ENCODE peak calls at places on chromosomes 1 and 21, in four cellular contexts. Y is GM12878, P is adrenal gland, N is endothelial cell of umbilical vein. T is an unnamed sample. For H3K4me1, the result is how much of the 10 kb centered on the place peaks cover.

GRCh38 chr1:192724670-192725069 is 84.2 kb upstream of the RGS2 start:
- DNase-seq in P (no peak), N (no peak), Y (no peak), T (no peak)

GRCh38 chr1:64006276-64007051 is 197.0 kb upstream of the UBE2U start:
- DNase-seq in P (peak), N (peak), Y (no peak), T (peak)

GRCh38 chr1:116262995-116263385 is 110.1 kb upstream of the ATP1A1 start:
- DNase-seq in N (no peak), Y (no peak), P (no peak), T (no peak)

GRCh38 chr21:35163381-35163780 is 114.3 kb upstream of the RUNX1 start:
- DNase-seq in N (no peak), P (no peak), Y (no peak), T (no peak)

GRCh38 chr1:145983206-145983675 is 13.1 kb downstream of the TXNIP start:
- DNase-seq in Y (no peak), P (no peak), N (no peak), T (peak)

GRCh38 chr1:237394263-237394662 is 352.3 kb downstream of the RYR2 start:
- DNase-seq in N (no peak), Y (no peak), P (no peak), T (no peak)

GRCh38 chr1:182431278-182431677 is 18.7 kb upstream of the RGSL1 start:
- DNase-seq in N (no peak), P (no peak), Y (no peak), T (no peak)

GRCh38 chr21:28237661-28238060 is 755.0 kb downstream of the LTN1 start:
- DNase-seq in N (no peak), Y (no peak), P (no peak), T (no peak)

GRCh38 chr21:31732891-31733520 is 1.1 kb upstream of the SCAF4 start:
- DNase-seq in N (no peak), P (peak), Y (no peak), T (no peak)

GRCh38 chr1:202017385-202018225 is 7.2 kb downstream of the ELF3 start:
- DNase-seq in N (no peak), P (no peak), Y (no peak), T (peak)

GRCh38 chr1:11233208-11233607 is 29.1 kb downstream of the MTOR start:
- DNase-seq in N (no peak), P (no peak), Y (no peak), T (no peak)

GRCh38 chr1:204092632-204093420 is 19.9 kb downstream of the SOX13 start:
- DNase-seq in Y (no peak), P (no peak), N (no peak), T (no peak)

GRCh38 chr21:44834951-44835646 is 17.2 kb upstream of the SUMO3 start:
- DNase-seq in N (no peak), Y (no peak), P (no peak), T (no peak)

GRCh38 chr1:50564417-50564816 is 141.2 kb upstream of the DMRTA2 start:
- DNase-seq in N (no peak), P (no peak), Y (no peak), T (no peak)

GRCh38 chr1:17768651-17769241 is 13.6 kb downstream of the ACTL8 start:
- DNase-seq in P (no peak), N (no peak), Y (no peak), T (no peak)

GRCh38 chr1:98292994-98293393 is 368.5 kb upstream of the SNX7 start:
- DNase-seq in N (no peak), Y (no peak), P (no peak), T (no peak)

GRCh38 chr1:4837752-4838151 is 183.3 kb downstream of the AJAP1 start:
- DNase-seq in Y (no peak), P (no peak), N (no peak), T (no peak)

GRCh38 chr1:90817399-90817798 is 100.3 kb upstream of the BARHL2 start:
- DNase-seq in Y (no peak), N (no peak), P (no peak), T (no peak)

GRCh38 chr1:152533327-152533938 is 19.2 kb downstream of the CRCT1 start:
- DNase-seq in Y (no peak), P (peak), N (peak), T (no peak)

GRCh38 chr1:20031836-20032235 is 38.2 kb upstream of the PLA2G5 start:
- DNase-seq in N (no peak), Y (no peak), P (no peak), T (no peak)

DNA sequence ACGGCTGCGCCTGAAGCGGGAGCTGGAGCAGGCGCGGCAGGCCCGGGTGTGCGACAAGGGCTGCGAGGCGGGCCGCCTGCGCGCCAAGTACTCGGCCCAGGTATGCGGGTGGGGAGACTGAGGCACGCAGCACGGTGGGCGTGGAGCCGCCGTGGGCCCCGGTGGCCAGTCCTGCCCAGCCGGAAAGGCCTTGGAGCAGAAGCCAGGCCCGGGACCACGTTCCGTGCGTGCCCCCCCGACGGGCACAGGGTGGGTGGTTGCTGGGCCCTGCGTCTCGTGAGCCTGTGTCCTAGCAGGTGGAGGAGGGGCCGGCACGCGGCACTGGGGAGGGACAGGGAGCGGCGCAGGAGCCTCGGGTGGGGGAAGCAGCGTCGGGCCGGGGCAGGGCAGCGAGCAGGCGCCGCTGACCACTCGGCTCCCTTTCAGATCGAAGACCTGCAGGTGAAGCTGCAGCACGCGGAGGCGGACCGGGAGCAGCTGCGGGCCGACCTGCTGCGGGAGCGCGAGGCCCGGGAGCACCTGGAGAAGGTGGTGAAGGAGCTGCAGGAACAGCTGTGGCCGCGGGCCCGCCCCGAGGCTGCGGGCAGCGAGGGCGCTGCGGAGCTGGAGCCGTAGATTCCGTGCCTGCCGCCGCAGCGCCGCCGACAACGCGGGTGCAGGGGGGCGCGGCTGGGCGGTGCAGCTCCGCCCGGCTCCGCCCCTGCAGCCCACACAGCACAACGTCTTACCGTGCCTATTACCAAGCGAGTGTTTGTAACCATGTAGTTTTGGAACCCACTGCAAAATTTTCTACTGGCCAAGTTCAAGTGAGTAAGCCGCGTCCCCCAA is 78.2 kb downstream of the SKI start:
- DNase-seq in P (no peak), N (no peak), Y (no peak), T (no peak)
- TF ChIP-seq POLR2A in P (no peak), N (no peak), Y (no peak), T (no peak)

GRCh38 chr1:224623310-224623714 is 7.2 kb downstream of the CNIH3 start:
- DNase-seq in Y (no peak), N (peak), P (no peak), T (no peak)

GRCh38 chr1:224620105-224620504 is 4.0 kb downstream of the CNIH3 start:
- DNase-seq in Y (no peak), P (no peak), N (no peak), T (no peak)

GRCh38 chr1:224623743-224624333 is 7.7 kb downstream of the CNIH3 start:
- DNase-seq in N (peak), P (no peak), Y (peak), T (peak)

GRCh38 chr1:224622831-224623230 is 6.7 kb downstream of the CNIH3 start:
- DNase-seq in N (no peak), Y (no peak), P (no peak), T (no peak)

GRCh38 chr1:224621813-224622682 is 5.9 kb downstream of the CNIH3 start:
- DNase-seq in P (no peak), N (no peak), Y (no peak), T (no peak)
- H3K4me1 ChIP-seq in P (under half), N (under half), Y (under half), T (under half)

DNA sequence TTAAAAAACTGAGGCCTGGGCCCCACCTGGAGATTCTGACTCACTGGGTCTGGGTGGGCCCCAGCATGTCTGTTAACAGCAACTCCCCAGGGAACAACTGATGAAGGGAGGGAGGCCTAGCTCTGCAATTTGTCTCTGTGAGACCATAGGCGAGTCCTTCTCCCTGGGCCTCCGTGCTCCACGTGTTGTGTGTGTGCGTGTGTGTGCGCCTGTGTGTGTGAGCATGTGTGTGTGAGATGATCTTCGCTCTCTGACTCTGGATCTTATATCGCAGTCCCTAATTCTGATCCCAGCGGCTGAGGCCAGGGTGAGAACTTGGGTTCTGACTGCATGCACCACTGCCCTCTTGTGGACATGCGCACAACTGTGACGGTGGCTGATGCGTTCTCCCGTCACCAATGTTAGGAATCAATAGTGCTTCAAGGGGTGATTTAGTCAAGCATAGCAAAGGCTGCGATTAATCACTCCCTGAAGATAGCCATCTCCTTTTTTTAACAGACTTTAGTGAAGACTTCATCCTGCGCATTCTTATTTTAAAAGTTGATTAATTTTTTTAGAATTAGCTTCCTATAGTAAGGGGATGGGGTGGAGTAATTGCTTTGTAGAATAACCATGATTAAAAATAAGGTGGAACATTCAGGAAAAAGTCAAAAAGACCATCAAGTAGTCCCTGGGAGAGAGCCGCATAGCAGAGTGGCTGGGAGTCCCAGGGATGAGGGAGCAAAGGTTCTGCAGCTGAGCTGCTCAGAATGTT is 62.4 kb upstream of the USP24 start:
- DNase-seq in N (peak), Y (peak), P (peak), T (peak)
- TF ChIP-seq POLR2A in N (no peak), Y (no peak), P (no peak), T (no peak)

GRCh38 chr21:38861989-38862683 is 56.4 kb downstream of the ETS2 start:
- DNase-seq in N (no peak), P (no peak), Y (peak), T (no peak)
- H3K4me1 ChIP-seq in N (under half), P (under half), Y (under half), T (under half)

GRCh38 chr1:173122958-173123852 is 72.5 kb upstream of the TNFSF18 start:
- DNase-seq in Y (no peak), N (peak), P (peak), T (peak)
- TF ChIP-seq POLR2A in Y (no peak), N (no peak), P (no peak), T (no peak)

T was measured in stomach.